ENCODE peak calls at places on chromosomes 16 and 17, in four cellular contexts. G is choroid plexus epithelial cell; C is A549; L is CD8-positive, alpha-beta T cell. D is an unnamed sample.
A peak's percentile ranks its signal among the peaks of the same experiment; 100 is the strongest.

GRCh38 chr16:28096974-28097373 is 33.5 kb upstream of the GSG1L start:
- DNase-seq in G (no peak), C (no peak), L (no peak), D (no peak)

GRCh38 chr17:28878158-28878910 is 19.2 kb downstream of the FLOT2 start:
- DNase-seq in G (peak; percentile 17), C (no peak), L (no peak), D (no peak)

GRCh38 chr17:82204831-82205719 is 7.6 kb downstream of the CCDC57 start:
- DNase-seq in G (peak; percentile 71), C (peak; percentile 68), L (peak; percentile 44), D (no peak)

GRCh38 chr17:41304091-41304490 is 1.4 kb upstream of the KRTAP29-1 start:
- DNase-seq in G (no peak), C (no peak), L (no peak), D (no peak)

GRCh38 chr17:64618848-64619247 is 43.3 kb downstream of the SMURF2 start:
- DNase-seq in G (no peak), C (no peak), L (no peak), D (no peak)

GRCh38 chr17:8041249-8041928 is 2.5 kb downstream of the ALOX15B start:
- DNase-seq in G (peak; percentile 98), C (peak; percentile 81), L (peak; percentile 24), D (peak; percentile 35)

GRCh38 chr17:6639651-6640535 is 618 bp downstream of the KIAA0753 start:
- DNase-seq in G (peak; percentile 57), C (peak; percentile 43), L (peak; percentile 27), D (no peak)

GRCh38 chr16:48133455-48134226 is 22.2 kb downstream of the ABCC12 start:
- DNase-seq in G (no peak), C (no peak), L (no peak), D (no peak)

GRCh38 chr17:47257651-47258339 is 4.2 kb downstream of the ITGB3 start:
- DNase-seq in G (peak; percentile 50), C (no peak), L (no peak), D (peak; percentile 77)

GRCh38 chr17:64622931-64623654 is 39.0 kb downstream of the SMURF2 start:
- DNase-seq in G (peak; percentile 87), C (peak; percentile 61), L (no peak), D (peak; percentile 59)

GRCh38 chr16:46731691-46732555 is 16.2 kb downstream of the MYLK3 start:
- DNase-seq in G (peak; percentile 31), C (no peak), L (no peak), D (no peak)

GRCh38 chr16:88283596-88283995 is 99.2 kb upstream of the ZNF469 start:
- DNase-seq in G (no peak), C (no peak), L (no peak), D (no peak)

GRCh38 chr17:82687375-82687861 is 11.1 kb downstream of the RAB40B start:
- DNase-seq in G (no peak), C (peak; percentile 83), L (no peak), D (no peak)

GRCh38 chr17:28415886-28416285 is 9.9 kb upstream of the SLC46A1 start:
- DNase-seq in G (no peak), C (no peak), L (no peak), D (no peak)

GRCh38 chr16:2828876-2829430 is 1.1 kb upstream of the ZG16B start:
- DNase-seq in G (no peak), C (no peak), L (no peak), D (no peak)

GRCh38 chr17:80443916-80444708 is 29.1 kb downstream of the ENDOV start:
- DNase-seq in G (no peak), C (no peak), L (no peak), D (no peak)

GRCh38 chr16:1740234-1740633 is 31.1 kb downstream of the NME3 start:
- DNase-seq in G (no peak), C (no peak), L (no peak), D (no peak)

GRCh38 chr17:30389755-30390300 is 11.1 kb downstream of the CPD start:
- DNase-seq in G (no peak), C (peak; percentile 31), L (no peak), D (no peak)

GRCh38 chr17:73393962-73394361 is 82.2 kb upstream of the CDC42EP4 start:
- DNase-seq in G (peak; percentile 54), C (peak; percentile 29), L (no peak), D (no peak)

DNA sequence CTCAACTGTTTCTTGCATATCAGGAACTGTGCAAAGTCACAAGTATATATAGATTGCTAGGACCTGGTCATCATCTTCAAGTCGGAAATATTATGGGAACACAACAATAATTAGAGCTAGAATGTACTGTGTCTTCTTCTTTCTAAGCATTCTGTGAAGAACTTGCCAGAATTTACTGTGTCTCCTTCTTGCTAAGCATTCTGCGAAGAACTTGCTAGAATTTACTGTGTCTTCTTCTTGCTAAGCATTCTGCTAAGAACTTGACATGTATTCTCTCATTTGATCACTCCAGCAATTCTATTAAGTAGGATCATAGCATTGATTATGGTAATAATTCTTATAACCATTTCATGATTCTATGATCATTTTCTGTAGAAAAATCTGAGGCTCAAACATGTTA is 231.7 kb downstream of the FOXL1 start:
- DNase-seq in G (no peak), C (no peak), L (no peak), D (no peak)
- H3K4me3 ChIP-seq in G (no peak overlapping the region), C (no peak overlapping the region), L (no peak overlapping the region), D (no peak overlapping the region)

GRCh38 chr16:75012380-75013081 is 13.7 kb downstream of the ZNRF1 start:
- DNase-seq in G (no peak), C (no peak), L (no peak), D (no peak)
- H3K4me3 ChIP-seq in G (no peak overlapping the region), C (no peak overlapping the region), L (no peak overlapping the region), D (no peak overlapping the region)

GRCh38 chr17:18187816-18188761 is 4.5 kb downstream of the ALKBH5 start:
- DNase-seq in G (peak; percentile 33), C (no peak), L (no peak), D (no peak)

GRCh38 chr17:18185391-18185790 is 1.8 kb downstream of the ALKBH5 start:
- DNase-seq in G (peak; percentile 49), C (no peak), L (no peak), D (no peak)

GRCh38 chr17:18185832-18186231 is 2.2 kb downstream of the ALKBH5 start:
- DNase-seq in G (no peak), C (no peak), L (no peak), D (no peak)

GRCh38 chr17:18186271-18186982 is 2.8 kb downstream of the ALKBH5 start:
- DNase-seq in G (no peak), C (no peak), L (no peak), D (no peak)

DNA sequence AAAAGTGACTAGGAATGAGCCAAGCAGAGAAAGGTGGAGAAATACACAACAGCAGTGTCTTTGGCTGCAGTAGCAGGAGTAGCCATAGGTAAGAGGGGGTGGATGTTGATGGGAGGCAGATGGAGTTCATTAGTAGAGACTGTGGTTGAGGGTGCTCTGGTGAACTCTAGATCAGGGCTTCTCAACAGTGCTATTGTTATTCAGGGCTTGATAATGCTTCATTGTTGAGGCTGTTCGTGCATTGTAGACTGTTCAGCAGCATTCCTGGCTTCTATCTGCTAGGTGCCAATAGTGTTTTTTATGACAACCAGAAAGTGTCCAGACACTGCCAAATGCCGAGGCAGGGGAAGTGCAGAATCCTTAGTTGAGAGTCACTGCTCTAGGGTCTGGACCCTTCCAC is 3.6 kb downstream of the ALKBH5 start:
- DNase-seq in G (no peak), C (no peak), L (no peak), D (no peak)
- H3K4me3 ChIP-seq in G (peak overlapping the region; percentile 87), C (peak overlapping the region; percentile 73), L (peak overlapping the region; percentile 58), D (peak overlapping the region; percentile 71)

GRCh38 chr17:32120086-32120485 is 22.2 kb upstream of the RHOT1 start:
- DNase-seq in G (no peak), C (no peak), L (no peak), D (no peak)

GRCh38 chr17:32114536-32114935 is 27.8 kb upstream of the RHOT1 start:
- DNase-seq in G (no peak), C (no peak), L (no peak), D (no peak)

GRCh38 chr17:32116937-32117336 is 25.4 kb upstream of the RHOT1 start:
- DNase-seq in G (no peak), C (no peak), L (no peak), D (no peak)

GRCh38 chr17:32118835-32119234 is 23.5 kb upstream of the RHOT1 start:
- DNase-seq in G (no peak), C (no peak), L (no peak), D (no peak)

GRCh38 chr17:32117399-32117798 is 24.9 kb upstream of the RHOT1 start:
- DNase-seq in G (no peak), C (no peak), L (no peak), D (no peak)
- H3K4me3 ChIP-seq in G (no peak overlapping the region), C (no peak overlapping the region), L (no peak overlapping the region), D (no peak overlapping the region)

DNA sequence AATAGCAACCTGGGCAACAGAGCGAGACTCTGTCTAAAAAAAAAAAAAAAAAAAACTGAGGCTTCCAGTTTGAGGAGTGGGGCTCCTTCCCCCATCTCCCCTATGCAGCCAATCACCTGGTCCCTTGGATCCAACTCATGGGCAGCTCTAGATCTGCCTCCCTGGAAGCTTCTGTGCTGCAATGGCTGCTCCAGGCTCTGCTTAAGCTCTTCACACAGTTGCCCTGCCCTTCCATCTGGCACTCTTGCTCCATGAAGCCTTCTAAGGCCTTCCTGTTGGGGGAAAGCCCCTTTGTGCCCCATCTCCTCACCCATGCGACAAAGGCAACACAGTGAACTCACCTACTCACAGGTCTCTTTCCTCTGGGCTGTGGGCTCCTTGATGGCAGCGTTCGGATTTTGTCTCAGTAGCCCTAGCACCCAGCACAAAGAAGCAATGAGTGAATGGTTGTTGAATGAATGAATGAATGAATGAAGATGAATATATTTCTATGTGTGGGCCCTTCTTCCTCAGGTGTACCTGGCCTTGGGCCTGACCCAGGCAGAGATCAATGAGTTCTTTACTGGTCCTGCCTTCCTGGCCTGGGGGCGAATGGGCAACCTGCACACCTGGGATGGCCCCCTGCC is 1.9 kb downstream of the NAGLU start:
- DNase-seq in G (no peak), C (no peak), L (no peak), D (no peak)
- H3K4me3 ChIP-seq in G (no peak overlapping the region), C (no peak overlapping the region), L (no peak overlapping the region), D (no peak overlapping the region)